ENCODE peak calls at places on chromosome 13, in six cellular contexts. B, H, N, C, T and U are unnamed samples.

GRCh38 chr13:46575321-46575721 is 22.4 kb downstream of the LRCH1 start:
- DNase-seq in B (no peak), H (no peak), N (no peak), C (no peak), T (no peak), U (no peak)

GRCh38 chr13:110661256-110661655 is 44.7 kb downstream of the CARS2 start:
- DNase-seq in B (no peak), H (no peak), N (no peak), C (no peak), T (no peak), U (no peak)

GRCh38 chr13:109600078-109600477 is 186.3 kb downstream of the IRS2 start:
- DNase-seq in B (no peak), H (no peak), N (no peak), C (no peak), T (no peak), U (no peak)

GRCh38 chr13:98629055-98629454 is 52.1 kb upstream of the STK24 start:
- DNase-seq in B (no peak), H (no peak), N (no peak), C (no peak), T (no peak), U (no peak)

GRCh38 chr13:28117689-28118377 is 17.5 kb upstream of the FLT3 start:
- DNase-seq in B (no peak), H (no peak), N (peak; percentile 52), C (peak; percentile 41), T (no peak), U (no peak)

GRCh38 chr13:113052971-113053370 is 52.6 kb upstream of the F7 start:
- DNase-seq in B (no peak), H (no peak), N (no peak), C (no peak), T (no peak), U (no peak)

GRCh38 chr13:27997904-27998522 is 9.5 kb upstream of the URAD start:
- DNase-seq in B (no peak), H (peak; percentile 65), N (no peak), C (no peak), T (no peak), U (no peak)

GRCh38 chr13:31968473-31968872 is 63.1 kb upstream of the FRY start:
- DNase-seq in B (no peak), H (no peak), N (peak; percentile 54), C (peak; percentile 69), T (no peak), U (no peak)

GRCh38 chr13:71327266-71327665 is 539.7 kb downstream of the DACH1 start:
- DNase-seq in B (no peak), H (no peak), N (no peak), C (no peak), T (no peak), U (no peak)

GRCh38 chr13:111275382-111275781 is 45.1 kb upstream of the TEX29 start:
- DNase-seq in B (no peak), H (no peak), N (no peak), C (no peak), T (no peak), U (no peak)

GRCh38 chr13:30615851-30616311 is 1.8 kb upstream of the USPL1 start:
- DNase-seq in B (no peak), H (no peak), N (peak; percentile 31), C (no peak), T (no peak), U (no peak)

GRCh38 chr13:50981686-50982085 is 72.1 kb downstream of the RNASEH2B start:
- DNase-seq in B (no peak), H (no peak), N (no peak), C (no peak), T (no peak), U (no peak)

GRCh38 chr13:34078334-34078999 is 260.5 kb downstream of the RFC3 start:
- DNase-seq in B (no peak), H (no peak), N (no peak), C (no peak), T (no peak), U (no peak)

GRCh38 chr13:76600086-76600485 is 286.1 kb downstream of the KCTD12 start:
- DNase-seq in B (no peak), H (no peak), N (peak; percentile 45), C (no peak), T (no peak), U (no peak)

GRCh38 chr13:88802886-88803285 is 1131.7 kb downstream of the SLITRK5 start:
- DNase-seq in B (no peak), H (no peak), N (no peak), C (no peak), T (no peak), U (no peak)

GRCh38 chr13:27792393-27793218 is at the start of gene GSX1:
- DNase-seq in B (peak; percentile 30), H (peak; percentile 56), N (no peak), C (peak; percentile 51), T (no peak), U (no peak)